ENCODE peak calls at places on chromosomes 12 and 14, in six cellular contexts. M, T, J, Q, D and L are unnamed samples. For H3K4me1, the result is how much of the 10 kb centered on the place peaks cover.

GRCh38 chr12:7001921-7002591 is 16.2 kb downstream of the LPCAT3 start:
- DNase-seq in M (no peak), T (no peak), J (no peak), Q (no peak), D (no peak), L (no peak)

GRCh38 chr12:123388218-123388947 is 4.5 kb downstream of the KMT5A start:
- DNase-seq in M (peak), T (peak), J (peak), Q (peak), D (peak), L (peak)

GRCh38 chr12:15152864-15153263 is 68.4 kb downstream of the RERG start:
- DNase-seq in M (no peak), T (no peak), J (no peak), Q (peak), D (no peak), L (no peak)

GRCh38 chr12:57552692-57553321 is 3.0 kb downstream of the KIF5A start:
- DNase-seq in M (no peak), T (no peak), J (no peak), Q (peak), D (no peak), L (no peak)

GRCh38 chr14:79325557-79325956 is 885.7 kb downstream of the DIO2 start:
- DNase-seq in M (no peak), T (no peak), J (no peak), Q (no peak), D (no peak), L (no peak)

GRCh38 chr14:55348766-55349453 is 62.7 kb downstream of the ATG14 start:
- DNase-seq in M (no peak), T (peak), J (no peak), Q (no peak), D (no peak), L (no peak)

GRCh38 chr12:116455540-116456306 is 103.5 kb upstream of the MAP1LC3B2 start:
- DNase-seq in M (peak), T (no peak), J (peak), Q (peak), D (peak), L (peak)

GRCh38 chr12:79886917-79887519 is 47.9 kb downstream of the PPP1R12A start:
- DNase-seq in M (no peak), T (peak), J (no peak), Q (peak), D (no peak), L (no peak)

GRCh38 chr14:23539209-23539866 is 12.2 kb downstream of the ZFHX2 start:
- DNase-seq in M (no peak), T (peak), J (no peak), Q (no peak), D (no peak), L (no peak)

GRCh38 chr14:37864861-37865718 is 269.7 kb downstream of the TTC6 start:
- DNase-seq in M (no peak), T (no peak), J (no peak), Q (peak), D (no peak), L (peak)

GRCh38 chr12:47990351-47991105 is 13.7 kb downstream of the COL2A1 start:
- DNase-seq in M (no peak), T (peak), J (no peak), Q (peak), D (no peak), L (no peak)

GRCh38 chr12:62239571-62239970 is 20.6 kb upstream of the USP15 start:
- DNase-seq in M (no peak), T (no peak), J (no peak), Q (no peak), D (no peak), L (no peak)

GRCh38 chr14:97602438-97603117 is 805.4 kb downstream of the VRK1 start:
- DNase-seq in M (no peak), T (no peak), J (no peak), Q (no peak), D (no peak), L (no peak)

GRCh38 chr12:104049278-104050257 is at the start of gene GLT8D2:
- DNase-seq in M (peak), T (no peak), J (peak), Q (peak), D (peak), L (peak)

GRCh38 chr14:61587397-61587713 is 108.0 kb upstream of the HIF1A start:
- DNase-seq in M (no peak), T (no peak), J (no peak), Q (no peak), D (no peak), L (no peak)
- H3K4me1 ChIP-seq in M (under half), T (under half), J (under half), Q (under half), D (under half), L (under half)

GRCh38 chr14:94001501-94002396 is 4.6 kb downstream of the CCDC197 start:
- DNase-seq in M (peak), T (peak), J (peak), Q (peak), D (peak), L (peak)
- H3K4me3 ChIP-seq in M (no peak), T (no peak), J (no peak), Q (no peak), D (no peak), L (no peak)

GRCh38 chr12:118402251-118402650 is 25.9 kb downstream of the SUDS3 start:
- DNase-seq in M (no peak), T (no peak), J (no peak), Q (peak), D (no peak), L (no peak)
- H3K27ac ChIP-seq in M (no peak), T (no peak), J (no peak), Q (peak), D (no peak), L (no peak)

GRCh38 chr14:92529895-92530294 is 16.3 kb downstream of the RIN3 start:
- DNase-seq in M (no peak), T (no peak), J (no peak), Q (no peak), D (no peak), L (no peak)

GRCh38 chr14:92524603-92525185 is 11.1 kb downstream of the RIN3 start:
- DNase-seq in M (no peak), T (no peak), J (no peak), Q (no peak), D (no peak), L (no peak)

GRCh38 chr14:92525318-92526095 is 11.9 kb downstream of the RIN3 start:
- DNase-seq in M (no peak), T (no peak), J (no peak), Q (no peak), D (no peak), L (no peak)

GRCh38 chr14:92528486-92529100 is 15.0 kb downstream of the RIN3 start:
- DNase-seq in M (no peak), T (no peak), J (no peak), Q (no peak), D (no peak), L (no peak)

DNA sequence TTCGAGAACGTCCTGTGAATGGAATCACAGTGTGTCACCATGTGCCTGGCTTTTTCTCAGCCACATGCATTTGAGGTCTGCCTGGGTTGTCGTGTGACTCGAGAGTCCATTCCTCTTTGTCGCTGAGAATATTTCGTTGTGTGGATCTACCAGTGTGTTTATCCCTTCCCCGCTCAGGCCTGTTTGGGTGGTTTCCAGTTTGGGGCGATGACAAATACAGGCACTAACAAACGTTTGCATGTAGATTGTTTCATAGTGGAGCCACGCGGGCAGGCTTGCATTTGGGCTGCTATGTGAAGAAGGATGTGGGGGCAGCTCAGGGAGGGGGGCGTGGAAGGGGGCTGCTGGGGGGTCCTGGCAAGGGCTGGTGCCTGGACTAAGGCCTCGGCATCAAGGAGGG is 14.1 kb downstream of the RIN3 start:
- DNase-seq in M (no peak), T (no peak), J (no peak), Q (peak), D (no peak), L (no peak)
- H3K4me1 ChIP-seq in M (under half), T (under half), J (under half), Q (under half), D (under half), L (under half)

GRCh38 chr12:12685305-12685704 is 10.7 kb downstream of the GPR19 start:
- DNase-seq in M (no peak), T (no peak), J (no peak), Q (no peak), D (no peak), L (no peak)
- H3K4me3 ChIP-seq in M (no peak), T (no peak), J (no peak), Q (no peak), D (no peak), L (no peak)

GRCh38 chr12:77003244-77003643 is 62.1 kb downstream of the E2F7 start:
- DNase-seq in M (no peak), T (no peak), J (no peak), Q (peak), D (no peak), L (no peak)

GRCh38 chr12:77002382-77002781 is 63.0 kb downstream of the E2F7 start:
- DNase-seq in M (no peak), T (no peak), J (no peak), Q (no peak), D (no peak), L (no peak)

GRCh38 chr12:77007476-77007875 is 57.9 kb downstream of the E2F7 start:
- DNase-seq in M (no peak), T (no peak), J (no peak), Q (peak), D (no peak), L (no peak)

GRCh38 chr12:77003961-77004360 is 61.4 kb downstream of the E2F7 start:
- DNase-seq in M (no peak), T (no peak), J (no peak), Q (no peak), D (no peak), L (no peak)

DNA sequence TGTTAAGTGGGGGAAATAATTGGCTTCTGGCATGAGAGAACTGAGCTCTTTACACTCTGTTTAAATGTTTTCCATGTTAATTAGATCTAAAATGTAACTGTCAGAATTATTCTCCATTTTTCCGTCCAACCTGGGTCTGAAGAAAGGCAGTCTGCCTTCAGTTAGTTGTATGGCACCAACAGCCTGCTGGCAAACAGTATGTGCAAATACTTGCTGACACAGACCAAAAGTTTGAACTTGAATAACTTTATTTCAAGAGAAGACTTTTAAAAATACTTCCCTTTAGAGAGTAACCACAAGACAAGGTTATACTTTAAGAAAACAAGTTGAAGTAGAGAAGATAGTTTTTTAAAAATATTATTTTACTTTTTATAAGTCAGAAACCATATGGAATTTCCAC is 59.7 kb downstream of the E2F7 start:
- DNase-seq in M (no peak), T (no peak), J (no peak), Q (no peak), D (no peak), L (no peak)
- H3K27ac ChIP-seq in M (no peak), T (no peak), J (no peak), Q (no peak), D (no peak), L (no peak)